ENCODE peak calls at places on chromosome X, in four cellular contexts. K, A, Y and T are unnamed samples.
A peak's percentile ranks its signal among the peaks of the same experiment; 100 is the strongest.

GRCh38 chrX:20311505-20311904 is 44.8 kb upstream of the RPS6KA3 start:
- DNase-seq in K (no peak), A (no peak), Y (no peak), T (no peak)

GRCh38 chrX:129845616-129846190 is 2.0 kb upstream of the ZDHHC9 start:
- DNase-seq in K (no peak), A (no peak), Y (no peak), T (no peak)

GRCh38 chrX:103220511-103221406 is 5.9 kb downstream of the BEX4 start:
- DNase-seq in K (no peak), A (no peak), Y (no peak), T (no peak)

GRCh38 chrX:12446342-12447075 is 308.2 kb downstream of the FRMPD4 start:
- DNase-seq in K (no peak), A (peak; percentile 19), Y (no peak), T (no peak)

GRCh38 chrX:135535077-135535630 is 14.7 kb downstream of the INTS6L start:
- DNase-seq in K (no peak), A (no peak), Y (no peak), T (no peak)

GRCh38 chrX:28979876-28980275 is 392.6 kb downstream of the IL1RAPL1 start:
- DNase-seq in K (no peak), A (no peak), Y (no peak), T (no peak)

GRCh38 chrX:105502336-105502735 is 281.8 kb upstream of the TEX13A start:
- DNase-seq in K (no peak), A (peak; percentile 3), Y (no peak), T (no peak)

GRCh38 chrX:153649178-153649914 is 2.3 kb downstream of the DUSP9 start:
- DNase-seq in K (peak; percentile 27), A (no peak), Y (peak; percentile 86), T (no peak)

GRCh38 chrX:104310084-104310483 is 55.4 kb upstream of the ESX1 start:
- DNase-seq in K (no peak), A (peak; percentile 28), Y (no peak), T (no peak)

GRCh38 chrX:8374041-8374825 is 90.4 kb upstream of the VCX3B start:
- DNase-seq in K (no peak), A (no peak), Y (no peak), T (no peak)

GRCh38 chrX:10401239-10401638 is 219.1 kb downstream of the MID1 start:
- DNase-seq in K (no peak), A (no peak), Y (no peak), T (no peak)

GRCh38 chrX:150475466-150475865 is 93.0 kb upstream of the MTM1 start:
- DNase-seq in K (no peak), A (no peak), Y (no peak), T (no peak)

GRCh38 chrX:5775985-5776384 is 452.7 kb downstream of the NLGN4X start:
- DNase-seq in K (no peak), A (no peak), Y (no peak), T (no peak)

GRCh38 chrX:21905209-21905735 is 35.2 kb upstream of the SMS start:
- DNase-seq in K (no peak), A (no peak), Y (no peak), T (no peak)

GRCh38 chrX:102966701-102967100 is 29.6 kb downstream of the RAB40AL start:
- DNase-seq in K (no peak), A (peak; percentile 18), Y (no peak), T (no peak)

GRCh38 chrX:1597345-1598020 is 6.1 kb downstream of the AKAP17A start:
- DNase-seq in K (no peak), A (no peak), Y (peak; percentile 31), T (no peak)

GRCh38 chrX:134929813-134930212 is 61.0 kb upstream of the SMIM10 start:
- DNase-seq in K (peak; percentile 94), A (no peak), Y (no peak), T (no peak)

GRCh38 chrX:13652256-13653021 is 502 bp upstream of the TCEANC start:
- DNase-seq in K (no peak), A (peak; percentile 87), Y (no peak), T (no peak)

GRCh38 chrX:109472939-109473713 is 8.8 kb downstream of the GUCY2F start:
- DNase-seq in K (peak; percentile 9), A (peak; percentile 81), Y (peak; percentile 89), T (no peak)
- H3K27ac ChIP-seq in K (no peak overlapping the region), A (peak overlapping the region; percentile 75), Y (peak overlapping the region; percentile 38), T (no peak overlapping the region)

GRCh38 chrX:50100188-50100587 is 100.6 kb downstream of the AKAP4 start:
- DNase-seq in K (peak; percentile 6), A (no peak), Y (peak; percentile 53), T (no peak)
- H3K27me3 ChIP-seq in K (no peaks in the 10 kb centered on the region), A (no peaks in the 10 kb centered on the region), Y (no peaks in the 10 kb centered on the region), T (no peaks in the 10 kb centered on the region)

DNA sequence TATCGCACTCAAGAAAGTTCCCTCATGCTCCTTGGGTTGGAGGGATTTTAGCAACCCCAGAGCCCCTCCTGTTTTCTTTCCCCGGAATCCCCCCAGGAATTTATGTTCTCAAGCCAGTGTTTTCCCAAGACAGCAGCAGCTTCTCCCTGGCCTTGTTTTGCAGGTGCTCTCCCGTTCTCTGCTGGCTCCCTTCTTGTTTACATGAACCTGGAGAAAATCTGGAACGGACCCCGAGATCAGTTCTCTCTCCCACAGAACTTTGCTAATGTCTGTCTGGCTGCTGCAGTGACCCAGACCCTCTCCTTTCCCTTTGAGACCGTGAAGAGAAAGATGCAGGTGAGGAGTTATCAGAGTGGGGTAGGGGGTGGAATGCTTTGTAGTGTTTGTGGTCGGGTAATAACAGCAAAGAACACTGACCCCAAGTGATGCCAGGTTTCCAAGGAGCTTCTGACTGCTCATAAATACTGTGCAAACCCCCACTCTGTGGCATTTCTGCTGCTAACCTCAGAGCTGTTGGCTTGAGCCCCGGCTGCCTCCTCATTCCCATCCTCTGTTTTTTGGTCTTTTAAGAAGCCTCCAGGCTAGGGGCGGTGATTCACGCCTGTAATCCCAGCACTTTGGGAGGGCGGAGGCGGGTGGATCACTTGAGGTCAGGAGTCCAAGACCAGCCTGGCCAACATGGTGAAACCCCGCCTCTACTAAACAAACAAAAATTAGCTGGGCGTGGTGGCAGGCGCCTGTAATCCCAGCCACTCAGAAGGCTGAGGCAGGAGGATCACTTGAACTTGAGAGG is 11.1 kb downstream of the SLC25A43 start:
- DNase-seq in K (no peak), A (peak; percentile 65), Y (peak; percentile 55), T (peak; percentile 60)
- H3K27ac ChIP-seq in K (no peak overlapping the region), A (no peak overlapping the region), Y (no peak overlapping the region), T (no peak overlapping the region)

DNA sequence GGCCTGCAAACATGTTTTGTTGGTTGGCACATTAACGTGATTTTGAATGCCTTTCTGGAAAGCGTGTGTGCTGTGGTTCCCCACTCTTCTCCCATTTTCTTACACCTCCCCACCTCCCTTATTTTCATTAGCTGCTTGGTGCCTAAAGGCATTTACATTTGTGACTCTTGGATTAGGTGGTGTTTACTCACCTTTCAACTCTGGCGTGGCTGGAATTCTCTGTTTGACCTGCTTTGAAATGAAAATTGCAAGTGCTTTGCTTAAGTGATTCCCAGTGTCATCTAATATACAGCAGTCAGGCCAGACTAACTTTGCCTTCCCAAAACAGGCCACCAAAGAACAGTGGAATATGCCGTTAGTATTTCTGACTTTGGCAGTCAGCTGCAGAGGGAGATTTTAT is 80.5 kb downstream of the NHSL2 start:
- DNase-seq in K (no peak), A (no peak), Y (peak; percentile 52), T (no peak)
- H3K27me3 ChIP-seq in K (no peaks in the 10 kb centered on the region), A (no peaks in the 10 kb centered on the region), Y (no peaks in the 10 kb centered on the region), T (no peaks in the 10 kb centered on the region)

GRCh38 chrX:53082773-53083616 is 828 bp downstream of the TSPYL2 start:
- DNase-seq in K (no peak), A (no peak), Y (no peak), T (no peak)
- H3K27ac ChIP-seq in K (peak overlapping the region; percentile 88), A (peak overlapping the region; percentile 79), Y (no peak overlapping the region), T (peak overlapping the region; percentile 94)

GRCh38 chrX:40010550-40011364 is 87.0 kb downstream of the BCOR start:
- DNase-seq in K (no peak), A (no peak), Y (peak; percentile 77), T (no peak)
- H3K27me3 ChIP-seq in K (peaks cover 4% of the 10 kb centered on the region), A (no peaks in the 10 kb centered on the region), Y (peaks cover 63% of the 10 kb centered on the region), T (peaks cover 3% of the 10 kb centered on the region)

DNA sequence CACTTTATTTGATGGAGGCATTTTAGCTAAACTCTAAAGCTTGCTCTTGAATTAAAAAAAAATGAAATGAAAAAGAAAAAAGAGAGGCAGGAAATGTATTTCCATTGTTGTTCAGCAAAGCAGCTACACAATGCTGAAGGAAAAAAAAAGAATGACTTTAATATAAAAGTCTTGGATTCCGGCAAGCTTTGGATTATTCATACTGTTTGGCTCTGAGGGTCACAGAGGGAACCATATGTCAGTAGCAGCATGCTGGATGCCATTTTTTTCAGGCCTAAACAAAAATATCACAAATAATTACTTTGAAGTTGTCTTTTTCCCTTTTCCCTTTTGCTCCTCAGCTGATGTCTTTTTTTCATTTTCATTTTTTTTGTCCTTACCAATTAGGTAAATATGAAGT is 249.0 kb upstream of the DIAPH2 start:
- DNase-seq in K (no peak), A (peak; percentile 11), Y (no peak), T (no peak)
- H3K27ac ChIP-seq in K (no peak overlapping the region), A (peak overlapping the region; percentile 77), Y (no peak overlapping the region), T (no peak overlapping the region)

GRCh38 chrX:106863697-106864096 is 39.4 kb downstream of the RIPPLY1 start:
- DNase-seq in K (no peak), A (no peak), Y (no peak), T (no peak)
- H3K27me3 ChIP-seq in K (no peaks in the 10 kb centered on the region), A (no peaks in the 10 kb centered on the region), Y (no peaks in the 10 kb centered on the region), T (no peaks in the 10 kb centered on the region)